ENCODE peak calls at places on chromosomes 5 and 9, in five cellular contexts. H, P, Q, K and F are unnamed samples.

GRCh38 chr5:165622864-165623536 is 2117.6 kb downstream of the MAT2B start:
- DNase-seq in K (no peak), H (no peak), P (no peak), Q (no peak), F (no peak)

GRCh38 chr5:141855265-141856029 is 22.8 kb downstream of the PCDH1 start:
- DNase-seq in Q (peak), K (no peak), H (no peak), P (no peak), F (no peak)

GRCh38 chr5:57370376-57370775 is 112.2 kb downstream of the ACTBL2 start:
- DNase-seq in H (no peak), Q (no peak), K (no peak), P (no peak), F (no peak)

GRCh38 chr9:22053178-22053577 is 44.1 kb upstream of the CDKN2B start:
- DNase-seq in P (no peak), Q (no peak), K (no peak), H (no peak), F (no peak)

GRCh38 chr9:76218151-76218867 is 175.9 kb downstream of the RFK start:
- DNase-seq in Q (no peak), H (no peak), P (no peak), K (no peak), F (no peak)

GRCh38 chr5:34876275-34876674 is 37.3 kb downstream of the TTC23L start:
- DNase-seq in Q (no peak), H (no peak), P (no peak), K (no peak), F (no peak)

GRCh38 chr9:77981332-77981731 is 50.3 kb downstream of the GNAQ start:
- DNase-seq in K (no peak), H (no peak), P (peak), Q (no peak), F (no peak)

GRCh38 chr5:9338796-9339195 is 207.1 kb downstream of the SEMA5A start:
- DNase-seq in P (no peak), H (no peak), Q (no peak), K (no peak), F (no peak)

GRCh38 chr5:45623855-45624254 is 72.3 kb downstream of the HCN1 start:
- DNase-seq in H (no peak), Q (no peak), K (no peak), P (no peak), F (no peak)

GRCh38 chr5:173459225-173459624 is 131.0 kb upstream of the STC2 start:
- DNase-seq in P (no peak), H (no peak), K (no peak), Q (no peak), F (no peak)

GRCh38 chr5:173455599-173455957 is 127.4 kb upstream of the STC2 start:
- DNase-seq in Q (no peak), P (no peak), K (no peak), H (no peak), F (no peak)

GRCh38 chr5:173456751-173457171 is 128.5 kb upstream of the STC2 start:
- DNase-seq in Q (no peak), H (no peak), P (no peak), K (no peak), F (no peak)

GRCh38 chr5:173457482-173457881 is 129.3 kb upstream of the STC2 start:
- DNase-seq in K (no peak), P (no peak), Q (no peak), H (no peak), F (no peak)

DNA sequence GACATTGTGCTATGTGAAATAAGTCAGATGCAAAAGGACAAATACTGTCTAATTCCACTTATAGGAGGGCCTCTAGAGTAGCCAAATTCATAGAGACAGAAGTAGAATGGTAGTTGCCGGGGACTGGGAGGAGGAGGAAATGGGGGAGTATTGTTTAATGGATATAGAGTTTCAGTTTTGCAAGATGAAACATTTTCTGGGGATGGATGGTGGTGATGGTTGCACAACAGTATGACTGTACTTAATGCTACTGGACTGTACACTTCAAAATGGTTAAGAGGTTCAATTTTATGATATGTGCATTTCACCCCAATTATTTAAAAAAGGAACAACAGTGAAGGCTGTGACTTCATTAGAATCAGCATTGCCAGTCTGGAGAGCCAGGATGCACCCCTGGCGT is 130.6 kb upstream of the STC2 start:
- DNase-seq in Q (no peak), P (no peak), H (no peak), K (no peak), F (no peak)
- TF ChIP-seq JUND in Q (no peak), P (no peak), H (no peak), K (no peak), F (no peak)

GRCh38 chr5:53607896-53608295 is 47.5 kb downstream of the NDUFS4 start:
- DNase-seq in Q (no peak), P (no peak), K (no peak), H (no peak), F (no peak)
- TF ChIP-seq REST in Q (no peak), P (no peak), K (no peak), H (no peak), F (no peak)

GRCh38 chr9:134993996-134994720 is 76.4 kb upstream of the FCN1 start:
- DNase-seq in Q (no peak), K (no peak), P (no peak), H (no peak), F (no peak)

GRCh38 chr9:134993416-134993815 is 75.7 kb upstream of the FCN1 start:
- DNase-seq in Q (no peak), H (no peak), P (no peak), K (no peak), F (no peak)

GRCh38 chr9:134994926-134995791 is 77.4 kb upstream of the FCN1 start:
- DNase-seq in Q (no peak), P (no peak), K (no peak), H (no peak), F (no peak)

GRCh38 chr9:134991808-134992754 is 74.4 kb upstream of the FCN1 start:
- DNase-seq in H (no peak), Q (no peak), K (no peak), P (no peak), F (no peak)

DNA sequence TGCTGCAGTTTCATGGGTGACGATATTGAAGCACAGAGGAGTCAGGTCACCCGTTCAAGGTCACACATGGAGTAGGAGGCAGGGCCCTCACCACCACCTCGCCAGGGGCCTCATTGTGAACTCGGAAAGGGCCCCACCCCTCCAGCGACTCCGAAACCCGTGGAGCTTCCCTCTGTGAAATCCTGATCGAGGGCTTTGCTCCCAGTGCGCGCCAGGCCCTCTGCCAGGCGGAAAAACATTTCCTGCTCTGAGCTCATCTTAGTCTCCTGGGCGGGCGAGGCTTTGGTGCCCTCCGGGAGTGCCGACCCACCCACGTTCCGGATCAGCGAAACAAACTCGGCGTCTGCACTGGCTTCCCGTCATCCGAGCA is 75.0 kb upstream of the FCN1 start:
- DNase-seq in Q (no peak), H (no peak), K (no peak), P (no peak), F (no peak)
- TF ChIP-seq RAD21 in Q (no peak), H (no peak), K (no peak), P (no peak), F (no peak)

DNA sequence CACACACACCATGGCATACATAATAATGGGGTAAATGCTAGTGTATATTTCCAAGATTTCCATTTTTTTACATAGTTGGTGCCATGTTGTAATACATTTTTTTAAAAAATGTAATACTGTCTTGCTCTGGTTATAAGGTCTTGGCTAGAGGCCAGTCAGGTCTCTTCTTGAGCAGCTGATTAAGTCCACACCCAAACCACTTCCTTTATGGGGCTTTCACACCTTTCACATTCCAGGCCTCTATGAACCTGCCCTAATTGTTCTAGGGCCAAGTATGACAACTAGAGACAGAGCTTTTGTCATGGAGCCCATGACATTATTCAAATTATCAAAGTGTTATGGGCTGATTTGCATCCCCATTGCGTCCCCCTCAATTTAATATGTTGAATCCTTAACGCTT is 495.6 kb upstream of the CTNND2 start:
- DNase-seq in K (no peak), P (no peak), H (no peak), Q (no peak), F (no peak)
- TF ChIP-seq JUND in K (no peak), P (no peak), H (no peak), Q (no peak), F (no peak)